ENCODE peak calls at places on chromosomes 5 and 9, in four cellular contexts. One of them, this sample, is unnamed.

GRCh38 chr5:142883025-142883424 is 112.8 kb downstream of the ARHGAP26 start:
- DNase-seq in GM12878: no peak
- DNase-seq in K562: no peak
- DNase-seq in HepG2: no peak
- DNase-seq in this sample: no peak

GRCh38 chr5:121976979-121977378 is 15.2 kb downstream of the SRFBP1 start:
- DNase-seq in K562: no peak
- DNase-seq in GM12878: no peak
- DNase-seq in HepG2: no peak
- DNase-seq in this sample: no peak

GRCh38 chr9:114048533-114049452 is 29.3 kb downstream of the AMBP start:
- DNase-seq in HepG2: no peak
- DNase-seq in K562: no peak
- DNase-seq in GM12878: no peak
- DNase-seq in this sample: no peak

GRCh38 chr9:121772600-121773285 is 121.3 kb downstream of the DAB2IP start:
- DNase-seq in K562: no peak
- DNase-seq in HepG2: no peak
- DNase-seq in GM12878: no peak
- DNase-seq in this sample: no peak

GRCh38 chr5:79878721-79879336 is 112.2 kb downstream of the MTX3 start:
- DNase-seq in K562: peak
- DNase-seq in GM12878: no peak
- DNase-seq in HepG2: peak
- DNase-seq in this sample: peak

GRCh38 chr9:137434498-137435380 is 6.4 kb downstream of the ENTPD8 start:
- DNase-seq in HepG2: no peak
- DNase-seq in GM12878: no peak
- DNase-seq in K562: no peak
- DNase-seq in this sample: no peak

GRCh38 chr5:173689713-173690360 is 73.4 kb upstream of the BOD1 start:
- DNase-seq in GM12878: no peak
- DNase-seq in K562: no peak
- DNase-seq in HepG2: peak
- DNase-seq in this sample: peak

GRCh38 chr9:109707355-109707754 is 72.6 kb upstream of the PALM2AKAP2 start:
- DNase-seq in HepG2: no peak
- DNase-seq in K562: no peak
- DNase-seq in GM12878: no peak
- DNase-seq in this sample: no peak

GRCh38 chr9:124553738-124554137 is 46.5 kb upstream of the NR5A1 start:
- DNase-seq in HepG2: no peak
- DNase-seq in GM12878: no peak
- DNase-seq in K562: no peak
- DNase-seq in this sample: no peak

GRCh38 chr5:11047051-11047450 is 286.0 kb upstream of the DAP start:
- DNase-seq in K562: no peak
- DNase-seq in HepG2: no peak
- DNase-seq in GM12878: no peak
- DNase-seq in this sample: no peak

GRCh38 chr5:173498871-173499470 is 117.5 kb downstream of the BOD1 start:
- DNase-seq in GM12878: no peak
- DNase-seq in HepG2: peak
- DNase-seq in K562: no peak
- DNase-seq in this sample: no peak

GRCh38 chr9:98860871-98861293 is 53.4 kb downstream of the GALNT12 start:
- DNase-seq in K562: no peak
- DNase-seq in HepG2: no peak
- DNase-seq in GM12878: no peak
- DNase-seq in this sample: peak

GRCh38 chr5:146426853-146427618 is 20.1 kb upstream of the TCERG1 start:
- DNase-seq in GM12878: no peak
- DNase-seq in HepG2: peak
- DNase-seq in K562: peak
- DNase-seq in this sample: peak

GRCh38 chr9:111731916-111732315 is 62.8 kb downstream of the SHOC1 start:
- DNase-seq in GM12878: no peak
- DNase-seq in HepG2: no peak
- DNase-seq in K562: no peak
- DNase-seq in this sample: no peak

GRCh38 chr9:13817754-13818278 is 496.1 kb downstream of the NFIB start:
- DNase-seq in GM12878: no peak
- DNase-seq in HepG2: no peak
- DNase-seq in K562: no peak
- DNase-seq in this sample: no peak

GRCh38 chr9:34571180-34571800 is 18.2 kb downstream of the CNTFR start:
- DNase-seq in K562: no peak
- DNase-seq in HepG2: no peak
- DNase-seq in GM12878: no peak
- DNase-seq in this sample: peak

GRCh38 chr9:108628281-108628680 is 227.5 kb downstream of the ACTL7B start:
- DNase-seq in GM12878: no peak
- DNase-seq in K562: no peak
- DNase-seq in HepG2: no peak
- DNase-seq in this sample: no peak

GRCh38 chr9:71632771-71633170 is 135.5 kb downstream of the CEMIP2 start:
- DNase-seq in K562: no peak
- DNase-seq in HepG2: no peak
- DNase-seq in GM12878: no peak
- DNase-seq in this sample: no peak

DNA sequence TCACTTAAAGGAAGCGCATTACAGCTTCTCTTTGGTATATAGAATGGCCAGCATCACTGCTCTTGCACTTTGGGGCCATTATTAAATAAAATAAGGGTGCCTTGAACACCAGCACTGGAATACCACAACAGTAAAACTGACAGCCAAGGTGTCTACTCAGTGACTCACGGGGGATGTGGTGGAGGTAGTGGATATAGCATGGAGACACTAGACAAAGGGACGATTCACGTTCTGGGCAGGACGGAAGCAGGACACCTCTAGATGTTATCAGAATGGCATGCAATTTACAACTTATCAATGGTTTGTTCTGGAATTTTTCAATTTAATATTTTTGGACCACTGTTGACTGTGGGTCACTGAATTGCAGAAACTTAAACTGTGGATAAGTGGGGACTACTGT is 32.9 kb upstream of the PDE8B start:
- DNase-seq in K562: no peak
- DNase-seq in HepG2: peak
- DNase-seq in GM12878: no peak
- DNase-seq in this sample: no peak
- TF ChIP-seq TAF1 in K562: no peak
- TF ChIP-seq TAF1 in HepG2: no peak
- TF ChIP-seq TAF1 in GM12878: no peak
- TF ChIP-seq TAF1 in this sample: no peak

GRCh38 chr5:157961176-157961575 is 102.2 kb upstream of the CLINT1 start:
- DNase-seq in HepG2: no peak
- DNase-seq in GM12878: no peak
- DNase-seq in K562: no peak
- DNase-seq in this sample: peak
- TF ChIP-seq RFX5 in HepG2: no peak
- TF ChIP-seq RFX5 in GM12878: no peak
- TF ChIP-seq RFX5 in K562: no peak
- TF ChIP-seq RFX5 in this sample: no peak

DNA sequence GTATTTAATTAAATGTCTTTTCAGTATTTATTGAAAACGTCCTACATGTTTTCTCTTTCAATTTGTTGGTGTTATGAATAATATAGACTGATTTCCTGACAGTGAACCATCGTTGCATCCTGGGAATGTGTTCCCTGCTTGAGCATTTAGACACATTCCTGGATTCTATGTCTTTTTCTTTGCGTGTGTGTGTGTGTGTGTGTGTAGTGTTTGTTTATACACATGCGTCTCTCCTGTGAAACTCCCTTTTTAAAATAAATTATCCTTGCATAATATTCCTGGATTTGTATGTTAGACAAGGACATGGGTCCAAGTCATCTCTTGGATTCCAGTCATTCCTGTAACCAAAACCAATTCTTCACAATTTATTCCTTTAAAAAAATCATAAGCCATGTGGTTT is 153.4 kb downstream of the HSPA4 start:
- DNase-seq in K562: no peak
- DNase-seq in HepG2: no peak
- DNase-seq in GM12878: no peak
- DNase-seq in this sample: no peak
- TF ChIP-seq REST in K562: no peak
- TF ChIP-seq REST in HepG2: no peak
- TF ChIP-seq REST in GM12878: no peak
- TF ChIP-seq REST in this sample: no peak

GRCh38 chr9:75505654-75506053 is 384.8 kb upstream of the PCSK5 start:
- DNase-seq in HepG2: no peak
- DNase-seq in GM12878: no peak
- DNase-seq in K562: no peak
- DNase-seq in this sample: no peak

GRCh38 chr9:75504721-75505120 is 385.8 kb upstream of the PCSK5 start:
- DNase-seq in HepG2: no peak
- DNase-seq in K562: no peak
- DNase-seq in GM12878: no peak
- DNase-seq in this sample: no peak

GRCh38 chr9:75500479-75500878 is 390.0 kb upstream of the PCSK5 start:
- DNase-seq in GM12878: no peak
- DNase-seq in HepG2: no peak
- DNase-seq in K562: no peak
- DNase-seq in this sample: no peak

GRCh38 chr9:75499812-75500211 is 390.7 kb upstream of the PCSK5 start:
- DNase-seq in HepG2: no peak
- DNase-seq in GM12878: no peak
- DNase-seq in K562: no peak
- DNase-seq in this sample: no peak
- TF ChIP-seq TAF1 in HepG2: no peak
- TF ChIP-seq TAF1 in GM12878: no peak
- TF ChIP-seq TAF1 in K562: no peak
- TF ChIP-seq TAF1 in this sample: no peak

GRCh38 chr9:4617752-4618151 is 44.3 kb upstream of the PLPP6 start:
- DNase-seq in GM12878: no peak
- DNase-seq in K562: no peak
- DNase-seq in HepG2: no peak
- DNase-seq in this sample: no peak

GRCh38 chr9:4618700-4619099 is 43.4 kb upstream of the PLPP6 start:
- DNase-seq in GM12878: no peak
- DNase-seq in HepG2: no peak
- DNase-seq in K562: no peak
- DNase-seq in this sample: no peak

GRCh38 chr9:4620046-4620765 is 41.9 kb upstream of the PLPP6 start:
- DNase-seq in K562: no peak
- DNase-seq in GM12878: no peak
- DNase-seq in HepG2: no peak
- DNase-seq in this sample: no peak

GRCh38 chr9:4620881-4621555 is 41.1 kb upstream of the PLPP6 start:
- DNase-seq in HepG2: no peak
- DNase-seq in K562: no peak
- DNase-seq in GM12878: no peak
- DNase-seq in this sample: no peak

GRCh38 chr9:4622016-4622415 is 40.1 kb upstream of the PLPP6 start:
- DNase-seq in K562: no peak
- DNase-seq in GM12878: no peak
- DNase-seq in HepG2: no peak
- DNase-seq in this sample: no peak
- TF ChIP-seq RFX5 in K562: no peak
- TF ChIP-seq RFX5 in GM12878: no peak
- TF ChIP-seq RFX5 in HepG2: no peak
- TF ChIP-seq RFX5 in this sample: no peak

GRCh38 chr5:14894748-14895147 is 23.2 kb upstream of the ANKH start:
- DNase-seq in HepG2: no peak
- DNase-seq in K562: no peak
- DNase-seq in GM12878: no peak
- DNase-seq in this sample: no peak
- TF ChIP-seq REST in HepG2: no peak
- TF ChIP-seq REST in K562: no peak
- TF ChIP-seq REST in GM12878: no peak
- TF ChIP-seq REST in this sample: no peak

DNA sequence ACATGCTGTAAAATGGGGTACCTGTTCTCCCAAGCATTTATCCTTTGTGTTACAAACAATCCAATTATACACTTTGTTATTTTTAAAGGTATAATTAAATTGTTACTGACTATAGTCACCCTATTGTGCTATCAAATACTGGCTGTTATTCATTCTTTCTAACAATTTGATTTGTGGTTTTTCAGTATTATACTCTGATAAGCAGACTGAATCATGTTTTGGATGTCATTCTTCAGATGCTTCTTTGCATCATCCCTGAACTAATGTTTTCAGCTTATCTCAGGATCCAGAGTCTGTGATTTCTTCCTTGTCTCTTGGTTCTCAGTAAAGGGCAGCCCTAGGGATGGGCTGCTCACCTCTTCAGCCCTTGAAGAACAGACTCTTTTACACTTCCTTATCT is 177.8 kb upstream of the SGCD start:
- DNase-seq in K562: no peak
- DNase-seq in HepG2: no peak
- DNase-seq in GM12878: no peak
- DNase-seq in this sample: no peak
- TF ChIP-seq TAF1 in K562: no peak
- TF ChIP-seq TAF1 in HepG2: no peak
- TF ChIP-seq TAF1 in GM12878: no peak
- TF ChIP-seq TAF1 in this sample: no peak

GRCh38 chr5:2699686-2700085 is 51.8 kb downstream of the IRX2 start:
- DNase-seq in GM12878: no peak
- DNase-seq in K562: no peak
- DNase-seq in HepG2: no peak
- DNase-seq in this sample: no peak
- TF ChIP-seq RFX5 in GM12878: no peak
- TF ChIP-seq RFX5 in K562: no peak
- TF ChIP-seq RFX5 in HepG2: no peak
- TF ChIP-seq RFX5 in this sample: no peak

This sample was measured in SK-N-SH.